ENCODE peak calls at places on chromosomes 1 and 21, in ten cellular contexts. V is breast epithelium; R is prostate gland; S is tibial nerve; W is CD4-positive, alpha-beta T cell; O is BJ; K is HCT116; J is GM23338; A is IMR-90; B is BE2C. X is an unnamed sample. For H3K27me3, the result is how much of the 10 kb centered on the place peaks cover.

GRCh38 chr1:235366286-235366685 is 941 bp upstream of the TBCE start:
- DNase-seq in R (no peak), J (no peak), S (no peak), A (no peak), O (no peak), W (no peak), B (no peak), K (no peak), V (no peak), X (no peak)

GRCh38 chr1:112937495-112937894 is 18.5 kb downstream of the SLC16A1 start:
- DNase-seq in R (no peak), A (no peak), O (no peak), V (no peak), B (no peak), J (peak), K (no peak), W (no peak), S (no peak), X (no peak)

GRCh38 chr21:43758132-43758619 is 17.9 kb downstream of the CSTB start:
- DNase-seq in R (peak), B (no peak), J (no peak), W (no peak), V (peak), S (peak), O (no peak), K (no peak), A (peak), X (no peak)

GRCh38 chr21:7916329-7917303 is 2604.8 kb upstream of the TPTE start:
- DNase-seq in S (no peak), R (no peak), O (no peak), J (no peak), B (no peak), W (no peak), K (no peak), A (no peak), V (no peak), X (no peak)

GRCh38 chr21:33360281-33360680 is 35.5 kb downstream of the IFNAR1 start:
- DNase-seq in K (no peak), O (no peak), V (no peak), W (no peak), S (no peak), R (no peak), J (no peak), A (peak), B (no peak), X (no peak)

GRCh38 chr1:20124451-20125057 is 5.2 kb upstream of the PLA2G2D start:
- DNase-seq in R (peak), S (peak), A (peak), V (peak), J (no peak), B (no peak), K (peak), O (no peak), W (no peak), X (peak)

GRCh38 chr1:230334447-230334837 is 91.7 kb downstream of the PGBD5 start:
- DNase-seq in K (no peak), J (no peak), A (no peak), B (no peak), W (no peak), V (no peak), S (no peak), O (no peak), R (no peak), X (no peak)

GRCh38 chr1:72917920-72918319 is 635.6 kb upstream of the NEGR1 start:
- DNase-seq in K (no peak), J (no peak), A (no peak), S (no peak), B (no peak), O (no peak), R (no peak), V (no peak), W (no peak), X (no peak)

GRCh38 chr1:43423672-43424550 is 29.8 kb downstream of the HYI start:
- DNase-seq in S (no peak), B (no peak), W (no peak), R (no peak), V (no peak), O (no peak), A (no peak), K (peak), J (no peak), X (no peak)

GRCh38 chr1:14303011-14303410 is 295.5 kb upstream of the KAZN start:
- DNase-seq in A (no peak), S (no peak), B (no peak), W (no peak), R (no peak), O (no peak), K (no peak), J (no peak), V (no peak), X (no peak)

GRCh38 chr1:222994506-222995229 is 148.4 kb downstream of the TLR5 start:
- DNase-seq in V (no peak), S (no peak), B (no peak), K (no peak), W (no peak), J (peak), O (peak), A (peak), R (no peak), X (no peak)

GRCh38 chr1:154751690-154752089 is 118.4 kb downstream of the KCNN3 start:
- DNase-seq in V (no peak), K (no peak), O (no peak), R (no peak), S (no peak), A (no peak), J (no peak), B (no peak), W (no peak), X (no peak)

GRCh38 chr1:30877205-30877912 is 31.2 kb downstream of the SDC3 start:
- DNase-seq in O (peak), R (peak), B (no peak), J (peak), K (no peak), S (peak), V (peak), A (peak), W (no peak), X (no peak)

GRCh38 chr1:90778487-90778886 is 61.4 kb upstream of the BARHL2 start:
- DNase-seq in R (no peak), J (no peak), O (no peak), V (no peak), S (no peak), A (no peak), K (no peak), B (no peak), W (no peak), X (no peak)

GRCh38 chr21:42367379-42368165 is 1.2 kb upstream of the TFF1 start:
- DNase-seq in W (no peak), A (no peak), S (no peak), K (no peak), V (no peak), B (no peak), R (no peak), J (no peak), O (no peak), X (no peak)
- TF ChIP-seq CTCF in W (no peak), A (no peak), S (no peak), K (no peak), V (no peak), B (no peak), R (no peak), J (no peak), O (no peak), X (no peak)

GRCh38 chr1:2929335-2929734 is 91.9 kb upstream of the ACTRT2 start:
- DNase-seq in W (no peak), V (no peak), B (no peak), A (no peak), R (no peak), K (no peak), S (no peak), O (no peak), J (no peak), X (no peak)
- H3K27me3 ChIP-seq in W (under half), V (under half), B (under half), A (under half), R (under half), K (under half), S (half or more), O (under half), J (under half), X (under half)

GRCh38 chr1:177964336-177964735 is 5.5 kb downstream of the SEC16B start:
- DNase-seq in R (no peak), K (no peak), B (no peak), W (no peak), O (no peak), V (no peak), A (peak), S (no peak), J (no peak), X (no peak)

GRCh38 chr1:177960939-177961622 is 8.8 kb downstream of the SEC16B start:
- DNase-seq in A (peak), J (no peak), B (no peak), K (no peak), O (no peak), S (no peak), V (no peak), R (no peak), W (no peak), X (no peak)

GRCh38 chr1:177958092-177958491 is 11.8 kb downstream of the SEC16B start:
- DNase-seq in S (no peak), V (no peak), A (no peak), K (no peak), J (no peak), B (no peak), W (no peak), O (no peak), R (no peak), X (no peak)

GRCh38 chr1:177954076-177954475 is 15.8 kb downstream of the SEC16B start:
- DNase-seq in W (no peak), O (no peak), B (no peak), V (no peak), K (no peak), J (no peak), A (no peak), R (no peak), S (no peak), X (no peak)

DNA sequence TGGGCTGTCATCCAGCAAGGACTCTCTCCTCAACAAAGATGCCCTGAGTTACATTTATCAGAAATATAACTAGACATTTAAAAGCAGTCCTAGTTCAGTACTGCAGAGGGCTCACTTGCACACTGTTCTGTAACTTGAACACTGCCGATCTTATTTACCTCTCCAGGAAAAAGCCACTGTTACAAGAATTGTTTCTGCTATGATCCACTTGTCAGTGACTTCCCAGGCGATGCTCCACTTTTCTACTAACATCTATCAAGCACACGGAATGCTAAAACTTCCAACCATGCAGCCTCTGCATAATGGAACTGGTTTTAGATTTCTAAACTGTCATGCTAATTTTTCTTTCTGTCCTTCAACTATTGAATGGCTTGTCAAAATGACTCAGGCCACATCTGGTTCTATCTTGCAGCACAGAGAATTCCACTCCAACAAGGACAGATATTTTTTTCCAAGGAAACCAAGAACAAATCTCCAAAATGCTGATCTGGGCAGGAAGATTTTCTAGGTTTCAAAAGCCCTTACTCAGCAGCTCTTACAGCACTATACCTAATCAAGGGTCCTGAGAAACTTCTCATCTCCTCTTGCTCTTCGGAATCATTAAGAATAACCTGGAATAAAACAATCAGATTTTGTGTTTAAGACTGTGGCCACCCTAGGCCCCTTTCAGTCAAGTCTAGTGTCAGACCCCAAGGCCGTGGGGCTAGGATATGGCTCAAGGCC is 9.9 kb downstream of the SEC16B start:
- DNase-seq in A (peak), V (no peak), B (no peak), O (no peak), S (no peak), K (no peak), R (no peak), W (no peak), J (peak), X (no peak)
- TF ChIP-seq CTCF in A (peak), V (no peak), B (no peak), O (peak), S (no peak), K (peak), R (no peak), W (no peak), J (no peak), X (peak)

DNA sequence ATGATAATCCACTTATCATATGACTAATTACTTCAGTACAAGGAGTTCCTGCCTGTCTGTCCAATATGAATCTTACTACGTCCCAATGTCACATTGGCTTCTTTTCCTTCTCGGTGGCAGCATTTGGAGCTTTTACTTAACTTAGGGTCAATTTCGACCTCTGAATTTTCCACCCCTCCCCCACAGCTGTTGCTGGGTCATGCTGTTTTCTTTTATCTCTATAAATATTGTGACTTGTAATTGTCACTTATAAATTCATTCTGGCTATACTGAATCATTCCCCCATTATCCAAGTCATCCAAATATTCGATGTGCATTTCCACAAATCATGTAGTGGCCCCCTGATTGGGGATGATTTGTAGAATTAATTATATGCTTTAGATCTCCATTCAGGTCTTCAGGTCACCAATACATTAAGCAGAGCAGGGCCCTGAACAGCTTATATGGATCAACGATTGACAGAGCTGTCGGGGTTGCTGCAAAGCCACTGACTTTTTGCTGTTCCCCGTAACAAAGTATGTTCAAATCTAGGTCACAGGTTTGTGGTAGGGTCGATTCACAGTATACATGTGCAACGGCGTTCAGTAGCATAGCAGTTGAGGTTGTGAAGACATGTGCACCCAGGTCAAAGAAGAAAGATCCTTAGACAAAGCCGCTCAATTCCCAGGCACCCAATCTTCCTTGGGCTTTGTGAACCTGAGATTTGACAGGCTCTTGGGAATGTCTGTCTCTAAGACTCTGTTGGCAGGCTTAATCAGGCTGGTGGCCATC is 18.3 kb upstream of the RNU1-4 start:
- DNase-seq in O (no peak), K (no peak), J (no peak), B (no peak), R (no peak), W (no peak), V (no peak), S (peak), A (no peak), X (no peak)
- H3K27me3 ChIP-seq in O (under half), K (under half), J (under half), B (under half), R (under half), W (under half), V (under half), S (half or more), A (half or more), X (under half)

GRCh38 chr1:172429324-172430127 is 9.0 kb downstream of the C1orf105 start:
- DNase-seq in R (peak), S (peak), V (no peak), A (peak), B (peak), J (peak), W (peak), K (peak), O (peak), X (peak)
- TF ChIP-seq CTCF in R (peak), S (peak), V (peak), A (peak), B (peak), J (peak), W (peak), K (peak), O (peak), X (peak)

DNA sequence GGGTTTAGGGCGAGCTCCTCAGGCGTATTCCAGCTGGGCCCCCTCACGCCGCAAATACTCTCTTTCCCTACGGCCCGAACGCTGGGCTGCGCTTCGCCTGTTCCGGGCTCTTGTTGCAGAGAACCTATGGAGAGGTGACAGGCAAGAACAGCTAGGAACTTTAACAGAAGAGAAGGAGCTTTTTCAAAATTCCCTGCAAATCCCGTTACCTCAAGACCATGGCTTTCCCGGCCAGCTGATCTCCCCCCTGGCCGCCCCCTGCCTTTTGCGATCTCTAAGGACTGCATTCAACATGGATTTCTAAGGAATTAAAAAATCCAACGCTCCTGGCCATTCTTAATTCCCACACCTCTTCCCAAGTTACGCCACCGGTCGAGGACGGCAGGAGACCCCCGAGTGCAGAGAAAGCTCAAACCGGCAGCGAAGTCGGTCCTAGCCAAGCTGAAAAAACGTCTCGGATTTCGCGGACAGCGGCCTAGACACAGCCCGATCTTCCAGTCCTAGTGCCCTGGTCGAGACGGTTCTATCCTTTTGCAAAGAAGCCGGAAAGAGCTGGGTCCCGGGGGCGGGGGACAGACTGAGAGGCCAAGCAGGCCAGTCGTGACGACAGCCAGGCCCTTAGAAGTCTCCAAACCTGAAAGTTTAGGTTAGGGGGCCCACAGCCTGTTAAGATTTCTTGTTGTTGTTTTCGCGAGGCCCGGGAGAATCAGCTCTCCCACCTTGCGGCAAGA is 1.0 kb upstream of the TBX15 start:
- DNase-seq in K (no peak), R (no peak), O (no peak), W (no peak), V (no peak), B (no peak), A (no peak), S (no peak), J (peak), X (no peak)
- H3K27me3 ChIP-seq in K (under half), R (half or more), O (under half), W (half or more), V (under half), B (half or more), A (half or more), S (half or more), J (half or more), X (under half)

GRCh38 chr1:114428083-114428754 is 82.8 kb downstream of the TRIM33 start:
- DNase-seq in W (no peak), O (no peak), A (peak), S (no peak), B (no peak), R (no peak), J (no peak), V (no peak), K (no peak), X (no peak)
- TF ChIP-seq CTCF in W (peak), O (peak), A (peak), S (peak), B (peak), R (peak), J (no peak), V (no peak), K (peak), X (peak)